ENCODE peak calls at places on chromosomes 11 and 22, in five cellular contexts. B is A549, U is IMR-90, A is K562, O is GM12878. W is an unnamed sample.

GRCh38 chr11:116109228-116109627 is 605.0 kb upstream of the CADM1 start:
- DNase-seq in B (peak), U (peak), A (peak), O (no peak), W (no peak)

GRCh38 chr11:66226111-66226510 is 42.3 kb upstream of the RAB1B start:
- DNase-seq in B (no peak), U (no peak), A (no peak), O (no peak), W (no peak)

GRCh38 chr11:43943357-43943930 is 1.0 kb downstream of the C11orf96 start:
- DNase-seq in B (no peak), U (peak), A (no peak), O (no peak), W (no peak)

GRCh38 chr11:131889760-131890620 is 519.6 kb downstream of the NTM start:
- DNase-seq in B (no peak), U (peak), A (no peak), O (no peak), W (no peak)

GRCh38 chr11:45815747-45816146 is 10.8 kb downstream of the SLC35C1 start:
- DNase-seq in B (peak), U (peak), A (peak), O (no peak), W (no peak)

GRCh38 chr11:22711880-22712279 is 45.5 kb downstream of the GAS2 start:
- DNase-seq in B (no peak), U (no peak), A (no peak), O (no peak), W (no peak)

GRCh38 chr11:11622772-11623531 is 1.1 kb upstream of the GALNT18 start:
- DNase-seq in B (no peak), U (no peak), A (no peak), O (no peak), W (peak)

GRCh38 chr11:46248270-46249102 is 29.0 kb upstream of the CREB3L1 start:
- DNase-seq in B (peak), U (peak), A (peak), O (no peak), W (peak)

GRCh38 chr11:125036933-125037332 is 26.2 kb upstream of the SLC37A2 start:
- DNase-seq in B (no peak), U (peak), A (no peak), O (no peak), W (no peak)

GRCh38 chr22:25027959-25028840 is 75.7 kb downstream of the KIAA1671 start:
- DNase-seq in B (peak), U (no peak), A (peak), O (no peak), W (no peak)

GRCh38 chr11:30000986-30001385 is 15.8 kb downstream of the KCNA4 start:
- DNase-seq in B (no peak), U (no peak), A (no peak), O (no peak), W (no peak)

GRCh38 chr11:29534831-29535230 is 482.0 kb downstream of the KCNA4 start:
- DNase-seq in B (no peak), U (no peak), A (no peak), O (no peak), W (no peak)

GRCh38 chr11:2270322-2271076 is at the start of gene ASCL2:
- DNase-seq in B (no peak), U (no peak), A (peak), O (no peak), W (no peak)

GRCh38 chr11:2522636-2523255 is 77.9 kb downstream of the KCNQ1 start:
- DNase-seq in B (no peak), U (no peak), A (no peak), O (no peak), W (no peak)

DNA sequence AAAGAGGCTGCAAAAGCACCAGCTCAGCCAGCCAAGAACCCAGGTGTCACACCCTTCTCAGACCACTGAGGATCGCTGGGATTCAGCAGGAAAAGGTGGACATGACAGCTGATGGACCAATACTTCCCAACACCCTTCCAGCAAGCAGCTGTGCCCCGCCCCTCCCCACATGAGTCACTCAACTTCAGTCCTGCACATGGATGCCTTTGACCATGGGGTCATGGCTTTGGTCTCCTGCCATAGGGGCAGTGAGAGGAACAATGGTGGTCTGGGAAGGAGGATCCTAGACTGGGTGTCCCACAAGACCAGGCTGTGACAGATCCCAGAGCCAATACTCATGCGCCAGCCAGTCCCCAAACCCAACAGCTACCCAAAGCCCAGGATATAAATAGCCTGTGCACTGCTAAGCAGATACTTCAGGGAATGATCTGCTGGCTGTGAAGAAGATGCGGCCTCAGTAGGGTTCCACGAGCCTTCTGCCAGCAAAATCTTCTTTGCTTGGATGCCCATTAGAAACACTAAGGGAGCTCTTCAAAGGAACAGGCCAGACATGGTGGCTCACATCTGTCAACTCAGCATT is 5.5 kb upstream of the RGL4 start:
- DNase-seq in B (no peak), U (peak), A (peak), O (no peak), W (no peak)
- TF ChIP-seq SMC3 in B (no peak), U (no peak), A (no peak), O (no peak), W (no peak)

GRCh38 chr11:77151804-77152513 is 23.9 kb downstream of the MYO7A start:
- DNase-seq in B (no peak), U (peak), A (no peak), O (peak), W (no peak)
- TF ChIP-seq SMC3 in B (no peak), U (no peak), A (no peak), O (no peak), W (no peak)

DNA sequence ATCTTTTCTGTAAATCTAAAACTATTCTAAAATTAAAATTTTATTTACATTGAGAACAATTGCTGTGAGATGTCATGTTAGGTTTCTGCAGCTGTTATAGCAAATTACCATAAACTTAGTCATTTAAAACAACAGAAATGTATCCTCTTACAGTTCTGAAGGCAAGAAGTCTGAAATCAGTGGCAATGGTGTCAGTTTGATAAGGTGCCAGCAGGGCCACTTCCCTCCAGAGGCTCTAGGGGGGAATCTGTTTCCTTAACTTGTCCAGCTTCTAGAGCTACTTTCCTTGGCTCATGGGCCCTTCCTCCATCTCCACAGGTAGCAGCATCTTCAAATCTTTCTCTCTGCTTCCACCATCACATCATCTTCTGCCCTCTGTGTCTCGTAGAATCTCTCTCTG is 23.0 kb downstream of the MOGAT2 start:
- DNase-seq in B (no peak), U (no peak), A (no peak), O (no peak), W (no peak)
- TF ChIP-seq SMC3 in B (no peak), U (no peak), A (no peak), O (no peak), W (no peak)

GRCh38 chr22:28674121-28674563 is 5.5 kb downstream of the TTC28 start:
- DNase-seq in B (no peak), U (peak), A (no peak), O (peak), W (no peak)
- TF ChIP-seq SMC3 in B (no peak), U (no peak), A (no peak), O (no peak), W (no peak)

DNA sequence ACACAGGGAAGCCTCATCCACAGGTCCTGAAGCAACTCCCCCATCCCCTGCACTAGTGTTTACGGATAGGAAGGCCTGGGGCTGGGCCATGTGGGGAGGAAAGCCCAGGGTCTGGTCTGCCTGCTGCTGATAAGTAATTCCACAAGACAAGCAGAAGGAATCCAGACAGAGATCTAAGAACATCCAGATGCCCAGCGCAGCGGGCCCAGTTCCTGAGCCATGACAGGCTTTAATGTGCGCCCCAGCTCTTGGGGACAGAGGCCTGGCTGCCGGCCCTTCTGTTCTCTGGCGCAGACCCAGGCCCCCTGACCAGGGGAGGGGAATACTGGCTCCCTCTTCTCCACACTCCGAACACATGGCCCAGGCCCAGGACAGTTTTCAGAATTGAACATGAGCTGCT is 28.8 kb upstream of the ETS1 start:
- DNase-seq in B (no peak), U (no peak), A (no peak), O (no peak), W (no peak)
- TF ChIP-seq SMC3 in B (no peak), U (no peak), A (no peak), O (no peak), W (no peak)

GRCh38 chr11:134046681-134047449 is 22.0 kb upstream of the JAM3 start:
- DNase-seq in B (no peak), U (no peak), A (no peak), O (no peak), W (no peak)
- TF ChIP-seq SMC3 in B (no peak), U (no peak), A (no peak), O (no peak), W (no peak)

GRCh38 chr11:58784995-58785394 is 53.3 kb upstream of the GLYAT start:
- DNase-seq in B (no peak), U (no peak), A (no peak), O (no peak), W (no peak)

GRCh38 chr11:58782066-58782465 is 50.3 kb upstream of the GLYAT start:
- DNase-seq in B (no peak), U (no peak), A (no peak), O (no peak), W (no peak)

GRCh38 chr11:58788355-58789023 is 56.0 kb downstream of the GLYATL2 start:
- DNase-seq in B (peak), U (peak), A (peak), O (peak), W (peak)

GRCh38 chr11:58786693-58787092 is 55.0 kb upstream of the GLYAT start:
- DNase-seq in B (no peak), U (no peak), A (no peak), O (no peak), W (no peak)

DNA sequence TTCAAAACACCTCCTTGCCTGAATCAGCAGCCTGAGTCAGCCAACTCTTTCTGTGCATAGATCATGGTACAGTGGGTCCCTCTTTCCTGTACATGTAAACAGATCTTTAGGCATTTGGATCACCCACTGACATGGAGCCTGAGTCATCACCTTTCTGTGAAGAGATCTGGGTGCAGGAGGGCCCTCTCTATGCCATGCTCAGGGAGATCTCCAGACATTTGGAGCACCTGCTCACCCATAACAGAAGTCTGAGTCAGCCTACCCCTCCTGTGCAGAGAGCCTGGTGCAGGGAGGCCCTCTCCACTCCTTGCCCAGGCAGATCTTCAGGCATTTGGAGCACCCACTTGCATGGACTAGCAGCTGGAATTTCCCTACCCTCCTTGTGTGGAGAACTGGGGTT is 56.2 kb upstream of the GLYAT start:
- DNase-seq in B (no peak), U (peak), A (no peak), O (no peak), W (no peak)
- TF ChIP-seq SMC3 in B (no peak), U (no peak), A (no peak), O (no peak), W (no peak)

GRCh38 chr22:48406161-48406560 is 1421.5 kb downstream of the BRD1 start:
- DNase-seq in B (no peak), U (no peak), A (no peak), O (no peak), W (no peak)
- TF ChIP-seq SMC3 in B (no peak), U (no peak), A (no peak), O (no peak), W (no peak)

DNA sequence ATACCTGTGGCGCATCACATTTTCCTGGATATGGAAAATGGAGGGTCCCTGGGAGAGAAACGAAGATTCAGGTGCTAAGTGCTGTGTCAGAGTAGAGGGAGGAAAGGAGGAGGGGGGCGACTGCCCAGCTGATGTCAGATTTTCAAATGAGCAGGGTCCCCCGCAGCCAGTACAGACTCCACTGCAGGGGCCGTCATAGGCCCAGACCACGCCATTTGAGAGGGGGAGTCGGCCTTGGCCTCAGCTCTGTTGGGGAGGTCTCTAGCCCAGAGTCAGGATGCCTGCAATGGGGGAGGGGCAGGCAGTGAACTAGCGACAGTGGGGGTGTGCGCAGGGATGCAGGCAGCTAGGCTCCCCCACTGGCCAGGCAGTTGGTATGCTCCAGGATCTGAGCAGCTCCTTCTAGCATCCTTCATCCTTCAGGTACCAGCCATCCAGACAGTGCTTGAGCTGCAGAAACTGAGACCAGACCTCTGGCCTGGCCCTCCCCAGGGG is at the start of the genes BSCL2 and GNG3:
- DNase-seq in B (no peak), U (no peak), A (peak), O (no peak), W (no peak)
- TF ChIP-seq SMC3 in B (no peak), U (no peak), A (no peak), O (no peak), W (no peak)